ENCODE peak calls at places on chromosomes 5 and 9, in six cellular contexts. T is Panc1, J is HCEC 1CT, Y is SHP77, U is left ventricle myocardium superior, P is Daoy. F is an unnamed sample.

GRCh38 chr9:470795-471194 is 256.1 kb downstream of the DOCK8 start:
- DNase-seq in T (no peak), J (no peak), Y (no peak), U (no peak), P (no peak), F (no peak)

GRCh38 chr5:82356808-82357671 is 78.9 kb upstream of the RPS23 start:
- DNase-seq in T (peak), J (peak), Y (no peak), U (peak), P (peak), F (peak)

GRCh38 chr5:132321109-132321721 is 27.0 kb downstream of the SLC22A4 start:
- DNase-seq in T (no peak), J (no peak), Y (no peak), U (no peak), P (no peak), F (no peak)

GRCh38 chr9:136111190-136111589 is 7.5 kb downstream of the TMEM250 start:
- DNase-seq in T (no peak), J (no peak), Y (no peak), U (peak), P (no peak), F (no peak)

GRCh38 chr5:134451618-134452505 is 40.2 kb upstream of the CDKN2AIPNL start:
- DNase-seq in T (no peak), J (peak), Y (no peak), U (peak), P (peak), F (peak)

GRCh38 chr9:87594218-87594617 is 96.6 kb downstream of the DAPK1 start:
- DNase-seq in T (no peak), J (no peak), Y (no peak), U (no peak), P (peak), F (no peak)

GRCh38 chr9:129887210-129888084 is 52.2 kb downstream of the USP20 start:
- DNase-seq in T (no peak), J (no peak), Y (no peak), U (no peak), P (peak), F (no peak)

GRCh38 chr9:137305788-137306545 is 3.9 kb upstream of the NRARP start:
- DNase-seq in T (no peak), J (no peak), Y (peak), U (no peak), P (peak), F (no peak)

GRCh38 chr5:38921174-38921573 is 75.4 kb downstream of the OSMR start:
- DNase-seq in T (no peak), J (no peak), Y (no peak), U (no peak), P (no peak), F (no peak)

GRCh38 chr5:17302590-17302989 is 85.2 kb downstream of the BASP1 start:
- DNase-seq in T (no peak), J (no peak), Y (no peak), U (no peak), P (no peak), F (no peak)

GRCh38 chr5:127290019-127290945 is at the start of gene MEGF10:
- DNase-seq in T (no peak), J (peak), Y (no peak), U (peak), P (peak), F (no peak)

GRCh38 chr9:5438301-5439162 is 807 bp upstream of the PLGRKT start:
- DNase-seq in T (no peak), J (peak), Y (no peak), U (no peak), P (peak), F (no peak)

GRCh38 chr9:1709347-1709746 is 305.8 kb upstream of the SMARCA2 start:
- DNase-seq in T (no peak), J (no peak), Y (no peak), U (no peak), P (peak), F (no peak)

GRCh38 chr5:58491216-58491892 is at the start of gene GAPT:
- DNase-seq in T (no peak), J (no peak), Y (no peak), U (no peak), P (no peak), F (no peak)

GRCh38 chr9:128098017-128098935 is 29.3 kb downstream of the PTGES2 start:
- DNase-seq in T (no peak), J (peak), Y (peak), U (peak), P (peak), F (peak)

GRCh38 chr9:2758162-2758950 is 41.0 kb downstream of the KCNV2 start:
- DNase-seq in T (no peak), J (peak), Y (no peak), U (no peak), P (no peak), F (no peak)

GRCh38 chr9:137095664-137096517 is 9.1 kb downstream of the MAN1B1 start:
- DNase-seq in T (no peak), J (no peak), Y (no peak), U (no peak), P (no peak), F (no peak)

GRCh38 chr5:141850183-141850768 is 27.9 kb downstream of the PCDH1 start:
- DNase-seq in T (no peak), J (peak), Y (no peak), U (no peak), P (peak), F (peak)

GRCh38 chr9:130896233-130897012 is at the start of gene QRFP:
- DNase-seq in T (no peak), J (no peak), Y (no peak), U (no peak), P (peak), F (no peak)

GRCh38 chr5:95590880-95591279 is 29.0 kb upstream of the GPR150 start:
- DNase-seq in T (no peak), J (no peak), Y (no peak), U (no peak), P (no peak), F (no peak)

GRCh38 chr9:84500218-84500617 is 159.7 kb upstream of the SLC28A3 start:
- DNase-seq in T (no peak), J (no peak), Y (no peak), U (no peak), P (no peak), F (no peak)

GRCh38 chr5:154254886-154255285 is 64.4 kb downstream of the GALNT10 start:
- DNase-seq in T (no peak), J (no peak), Y (no peak), U (no peak), P (no peak), F (no peak)

GRCh38 chr9:115220339-115221009 is 102.5 kb upstream of the TNC start:
- DNase-seq in T (no peak), J (no peak), Y (no peak), U (no peak), P (no peak), F (no peak)

GRCh38 chr9:20353931-20354652 is 268.2 kb downstream of the MLLT3 start:
- DNase-seq in T (no peak), J (peak), Y (no peak), U (no peak), P (no peak), F (no peak)

F was measured in A172.